ENCODE peak calls at places on chromosome X, in four cellular contexts. One of them, this sample, is unnamed.

GRCh38 chrX:25016361-25016671 is 551 bp upstream of the ARX start:
- DNase-seq in H9: no peak
- DNase-seq in CD8-positive, alpha-beta T cell: no peak
- DNase-seq in fibroblast of lung: no peak
- DNase-seq in this sample: no peak

GRCh38 chrX:83008415-83008814 is 499.7 kb upstream of the POU3F4 start:
- DNase-seq in CD8-positive, alpha-beta T cell: no peak
- DNase-seq in H9: no peak
- DNase-seq in fibroblast of lung: peak
- DNase-seq in this sample: no peak

GRCh38 chrX:19381326-19381725 is 37.6 kb downstream of the PDHA1 start:
- DNase-seq in H9: no peak
- DNase-seq in CD8-positive, alpha-beta T cell: no peak
- DNase-seq in fibroblast of lung: no peak
- DNase-seq in this sample: no peak

GRCh38 chrX:19194285-19195242 is 72.3 kb upstream of the ADGRG2 start:
- DNase-seq in H9: no peak
- DNase-seq in fibroblast of lung: no peak
- DNase-seq in CD8-positive, alpha-beta T cell: no peak
- DNase-seq in this sample: no peak

GRCh38 chrX:132272826-132273225 is 53.6 kb upstream of the RAP2C start:
- DNase-seq in CD8-positive, alpha-beta T cell: no peak
- DNase-seq in H9: no peak
- DNase-seq in fibroblast of lung: no peak
- DNase-seq in this sample: no peak

GRCh38 chrX:22081475-22082092 is 49.5 kb downstream of the PHEX start:
- DNase-seq in fibroblast of lung: peak
- DNase-seq in CD8-positive, alpha-beta T cell: peak
- DNase-seq in H9: peak
- DNase-seq in this sample: peak

GRCh38 chrX:98350940-98351339 is 1467.2 kb downstream of the RPA4 start:
- DNase-seq in H9: no peak
- DNase-seq in fibroblast of lung: no peak
- DNase-seq in CD8-positive, alpha-beta T cell: no peak
- DNase-seq in this sample: no peak

GRCh38 chrX:53287493-53288138 is 6.2 kb upstream of the IQSEC2 start:
- DNase-seq in H9: no peak
- DNase-seq in fibroblast of lung: peak
- DNase-seq in CD8-positive, alpha-beta T cell: peak
- DNase-seq in this sample: no peak

GRCh38 chrX:30657542-30658238 is 4.5 kb downstream of the GK start:
- DNase-seq in fibroblast of lung: peak
- DNase-seq in CD8-positive, alpha-beta T cell: no peak
- DNase-seq in H9: no peak
- DNase-seq in this sample: no peak

GRCh38 chrX:29535212-29536162 is 679.9 kb upstream of the MAGEB2 start:
- DNase-seq in H9: no peak
- DNase-seq in fibroblast of lung: peak
- DNase-seq in CD8-positive, alpha-beta T cell: no peak
- DNase-seq in this sample: no peak

GRCh38 chrX:150036181-150036580 is 97.9 kb upstream of the EOLA2 start:
- DNase-seq in fibroblast of lung: peak
- DNase-seq in H9: no peak
- DNase-seq in CD8-positive, alpha-beta T cell: no peak
- DNase-seq in this sample: no peak

GRCh38 chrX:7163146-7163677 is 15.3 kb upstream of the PUDP start:
- DNase-seq in H9: no peak
- DNase-seq in fibroblast of lung: no peak
- DNase-seq in CD8-positive, alpha-beta T cell: no peak
- DNase-seq in this sample: no peak

GRCh38 chrX:23644744-23645143 is 22.5 kb upstream of the PRDX4 start:
- DNase-seq in H9: no peak
- DNase-seq in CD8-positive, alpha-beta T cell: no peak
- DNase-seq in fibroblast of lung: no peak
- DNase-seq in this sample: no peak

GRCh38 chrX:1592863-1593201 is 1.4 kb downstream of the AKAP17A start:
- DNase-seq in H9: no peak
- DNase-seq in fibroblast of lung: no peak
- DNase-seq in CD8-positive, alpha-beta T cell: no peak
- DNase-seq in this sample: no peak

DNA sequence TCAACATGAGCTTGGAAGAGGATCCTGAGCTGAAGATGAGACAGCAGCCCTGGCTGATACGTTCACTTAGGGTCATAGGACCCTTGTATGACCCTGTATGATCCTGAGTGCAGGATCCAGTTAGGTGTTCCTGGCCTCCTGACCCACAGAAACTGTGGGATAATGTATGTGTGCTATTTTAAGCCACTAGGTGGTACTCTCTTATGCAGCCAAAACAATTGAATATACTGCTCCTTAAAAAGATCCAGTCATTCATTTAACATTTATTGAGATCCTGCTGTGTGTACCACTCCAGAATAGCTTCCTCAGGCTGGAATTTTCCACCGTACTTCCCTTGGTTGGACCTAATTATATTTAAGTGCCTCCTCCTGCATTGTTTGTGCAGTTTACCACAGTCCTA is 167.1 kb downstream of the AMELX start:
- DNase-seq in CD8-positive, alpha-beta T cell: no peak
- DNase-seq in fibroblast of lung: no peak
- DNase-seq in H9: no peak
- DNase-seq in this sample: no peak
- TF ChIP-seq CTCF in CD8-positive, alpha-beta T cell: no peak
- TF ChIP-seq CTCF in fibroblast of lung: no peak
- TF ChIP-seq CTCF in H9: no peak
- TF ChIP-seq CTCF in this sample: no peak

GRCh38 chrX:12349201-12349600 is 210.9 kb downstream of the FRMPD4 start:
- DNase-seq in CD8-positive, alpha-beta T cell: no peak
- DNase-seq in fibroblast of lung: no peak
- DNase-seq in H9: peak
- DNase-seq in this sample: no peak
- TF ChIP-seq CTCF in CD8-positive, alpha-beta T cell: no peak
- TF ChIP-seq CTCF in fibroblast of lung: no peak
- TF ChIP-seq CTCF in H9: peak
- TF ChIP-seq CTCF in this sample: no peak

GRCh38 chrX:123884809-123885408 is 25.1 kb downstream of the XIAP start:
- DNase-seq in fibroblast of lung: peak
- DNase-seq in H9: no peak
- DNase-seq in CD8-positive, alpha-beta T cell: peak
- DNase-seq in this sample: peak
- TF ChIP-seq CTCF in fibroblast of lung: peak
- TF ChIP-seq CTCF in H9: peak
- TF ChIP-seq CTCF in CD8-positive, alpha-beta T cell: peak
- TF ChIP-seq CTCF in this sample: peak

GRCh38 chrX:39809326-39809725 is 288.4 kb downstream of the BCOR start:
- DNase-seq in H9: no peak
- DNase-seq in CD8-positive, alpha-beta T cell: no peak
- DNase-seq in fibroblast of lung: peak
- DNase-seq in this sample: no peak
- TF ChIP-seq CTCF in H9: no peak
- TF ChIP-seq CTCF in CD8-positive, alpha-beta T cell: no peak
- TF ChIP-seq CTCF in fibroblast of lung: no peak
- TF ChIP-seq CTCF in this sample: no peak

GRCh38 chrX:130975947-130976346 is 72.9 kb upstream of the ENOX2 start:
- DNase-seq in fibroblast of lung: peak
- DNase-seq in CD8-positive, alpha-beta T cell: no peak
- DNase-seq in H9: no peak
- DNase-seq in this sample: peak
- TF ChIP-seq CTCF in fibroblast of lung: peak
- TF ChIP-seq CTCF in CD8-positive, alpha-beta T cell: peak
- TF ChIP-seq CTCF in H9: peak
- TF ChIP-seq CTCF in this sample: peak

DNA sequence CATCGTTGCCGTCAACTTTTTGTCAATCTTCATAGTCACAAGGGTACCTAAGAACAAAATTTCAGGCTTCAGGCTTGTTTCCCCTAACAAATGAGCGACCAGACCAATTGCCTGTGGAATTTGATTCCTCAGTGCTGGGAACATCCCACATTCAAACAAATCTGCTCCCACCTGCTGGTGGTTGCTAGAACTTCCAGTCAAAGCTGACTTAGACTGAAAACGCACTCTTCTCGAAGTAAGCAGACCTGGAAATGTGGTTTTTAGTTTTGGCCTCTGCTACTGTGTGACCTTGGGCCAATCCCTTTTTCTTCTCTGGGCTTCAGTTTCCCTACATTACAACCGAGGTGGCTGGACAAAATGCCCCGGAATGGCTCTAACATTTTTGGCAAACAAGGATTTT is 1.8 kb upstream of the GABRQ start:
- DNase-seq in fibroblast of lung: peak
- DNase-seq in CD8-positive, alpha-beta T cell: no peak
- DNase-seq in H9: peak
- DNase-seq in this sample: peak
- TF ChIP-seq CTCF in fibroblast of lung: peak
- TF ChIP-seq CTCF in CD8-positive, alpha-beta T cell: no peak
- TF ChIP-seq CTCF in H9: peak
- TF ChIP-seq CTCF in this sample: peak

GRCh38 chrX:34338046-34338445 is 205.9 kb upstream of the FAM47A start:
- DNase-seq in CD8-positive, alpha-beta T cell: no peak
- DNase-seq in fibroblast of lung: no peak
- DNase-seq in H9: no peak
- DNase-seq in this sample: no peak

DNA sequence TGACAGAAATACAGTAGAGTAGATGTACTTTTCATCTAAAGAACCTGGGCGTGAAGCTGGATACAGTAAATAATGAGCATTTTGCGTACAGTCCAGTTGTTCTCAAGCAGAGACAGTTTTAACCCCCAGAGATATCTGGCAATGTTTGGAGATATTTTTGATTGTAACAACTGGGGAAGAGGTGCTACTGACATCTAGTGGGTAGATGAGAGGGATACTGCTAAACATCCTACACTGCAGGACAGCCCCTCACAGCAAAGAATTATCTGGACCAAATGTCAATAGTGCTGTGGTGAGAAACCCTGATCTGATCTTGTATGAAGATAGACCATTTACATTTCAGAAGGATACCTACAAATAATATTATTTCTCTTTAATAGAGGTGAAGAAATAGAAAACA is 200.2 kb upstream of the FAM47A start:
- DNase-seq in fibroblast of lung: peak
- DNase-seq in CD8-positive, alpha-beta T cell: no peak
- DNase-seq in H9: no peak
- DNase-seq in this sample: no peak
- TF ChIP-seq CTCF in fibroblast of lung: no peak
- TF ChIP-seq CTCF in CD8-positive, alpha-beta T cell: no peak
- TF ChIP-seq CTCF in H9: peak
- TF ChIP-seq CTCF in this sample: peak

GRCh38 chrX:55489315-55490009 is at the start of gene USP51:
- DNase-seq in fibroblast of lung: peak
- DNase-seq in CD8-positive, alpha-beta T cell: no peak
- DNase-seq in H9: peak
- DNase-seq in this sample: peak
- TF ChIP-seq CTCF in fibroblast of lung: no peak
- TF ChIP-seq CTCF in CD8-positive, alpha-beta T cell: no peak
- TF ChIP-seq CTCF in H9: no peak
- TF ChIP-seq CTCF in this sample: peak

GRCh38 chrX:95056901-95057300 is 1382.9 kb downstream of the FAM133A start:
- DNase-seq in fibroblast of lung: peak
- DNase-seq in H9: no peak
- DNase-seq in CD8-positive, alpha-beta T cell: no peak
- DNase-seq in this sample: no peak
- TF ChIP-seq CTCF in fibroblast of lung: no peak
- TF ChIP-seq CTCF in H9: peak
- TF ChIP-seq CTCF in CD8-positive, alpha-beta T cell: no peak
- TF ChIP-seq CTCF in this sample: peak